ENCODE peak calls at places on chromosomes 1 and 21, in nine cellular contexts. J is endodermal cell; H is effector memory CD4-positive, alpha-beta T cell; R is type B pancreatic cell; B is iris pigment epithelial cell; X is breast epithelium; S is GM10248; Z is HT-29; K is ACHN. U is an unnamed sample.

GRCh38 chr1:202625416-202626360 is 84.6 kb downstream of the SYT2 start:
- DNase-seq in B (peak), S (peak), Z (peak), R (peak), J (peak), H (peak), X (peak), K (peak), U (peak)

GRCh38 chr1:226215239-226215638 is 8.2 kb upstream of the MIXL1 start:
- DNase-seq in K (no peak), Z (no peak), H (no peak), J (peak), X (no peak), R (no peak), S (no peak), B (no peak), U (no peak)

GRCh38 chr1:87685366-87686136 is 356.9 kb downstream of the LMO4 start:
- DNase-seq in J (no peak), R (no peak), K (no peak), X (no peak), S (no peak), B (no peak), Z (no peak), H (no peak), U (no peak)

GRCh38 chr1:27652505-27652904 is 17.5 kb upstream of the FGR start:
- DNase-seq in S (no peak), R (no peak), B (no peak), H (no peak), Z (no peak), X (no peak), K (no peak), J (no peak), U (no peak)

GRCh38 chr1:163885510-163885909 is 563.8 kb downstream of the NUF2 start:
- DNase-seq in K (no peak), H (no peak), B (no peak), X (no peak), S (no peak), Z (no peak), J (no peak), R (no peak), U (no peak)

GRCh38 chr1:233394860-233395717 is 67.6 kb downstream of the MAP3K21 start:
- DNase-seq in K (peak), J (peak), X (no peak), B (peak), Z (peak), H (peak), S (peak), R (no peak), U (peak)

GRCh38 chr1:51946300-51946699 is 44.2 kb downstream of the RAB3B start:
- DNase-seq in K (no peak), Z (no peak), B (peak), X (no peak), J (no peak), H (no peak), S (no peak), R (no peak), U (no peak)

GRCh38 chr1:166910396-166910994 is 34.4 kb upstream of the TADA1 start:
- DNase-seq in Z (peak), X (no peak), S (peak), B (peak), R (no peak), J (peak), K (peak), H (peak), U (peak)

GRCh38 chr1:214496126-214496525 is 55.3 kb downstream of the PTPN14 start:
- DNase-seq in X (no peak), R (no peak), Z (no peak), H (no peak), B (peak), J (no peak), S (no peak), K (no peak), U (no peak)

GRCh38 chr21:41931041-41931451 is 22.8 kb downstream of the C2CD2 start:
- DNase-seq in R (no peak), J (no peak), B (peak), K (peak), Z (no peak), X (no peak), H (no peak), S (no peak), U (no peak)

GRCh38 chr1:225774276-225775147 is 3.1 kb upstream of the SRP9 start:
- DNase-seq in K (no peak), B (no peak), Z (no peak), R (no peak), J (no peak), S (no peak), H (no peak), X (no peak), U (no peak)

GRCh38 chr1:184792450-184792969 is 37.9 kb upstream of the EDEM3 start:
- DNase-seq in K (peak), J (no peak), H (no peak), Z (peak), S (no peak), R (no peak), B (peak), X (no peak), U (peak)

GRCh38 chr1:79353224-79353623 is 346.7 kb upstream of the ADGRL4 start:
- DNase-seq in R (no peak), H (no peak), J (peak), S (peak), Z (peak), B (peak), K (peak), X (no peak), U (peak)

GRCh38 chr1:154743536-154744036 is 126.5 kb downstream of the KCNN3 start:
- DNase-seq in X (no peak), K (no peak), Z (no peak), H (no peak), B (no peak), J (peak), R (no peak), S (no peak), U (no peak)

GRCh38 chr21:46116846-46117585 is 19.1 kb downstream of the COL6A2 start:
- DNase-seq in K (no peak), B (no peak), X (peak), H (no peak), Z (no peak), S (no peak), J (peak), R (peak), U (no peak)

GRCh38 chr21:43306911-43307676 is 119.8 kb downstream of the SIK1 start:
- DNase-seq in B (peak), K (peak), H (no peak), R (no peak), X (no peak), J (no peak), S (peak), Z (no peak), U (peak)